ENCODE peak calls at places on chromosomes 3 and 15, in four cellular contexts. One of them, this sample, is unnamed.

GRCh38 chr3:174355505-174355904 is 503.6 kb upstream of the NAALADL2 start:
- DNase-seq in progenitor cell of endocrine pancreas: no peak
- DNase-seq in hypothalamus: no peak
- DNase-seq in ACHN: peak; percentile 33
- DNase-seq in this sample: no peak

GRCh38 chr3:42746455-42747450 is 26.3 kb downstream of the CCDC13 start:
- DNase-seq in ACHN: no peak
- DNase-seq in progenitor cell of endocrine pancreas: no peak
- DNase-seq in hypothalamus: no peak
- DNase-seq in this sample: no peak

GRCh38 chr3:29183346-29184087 is 97.4 kb upstream of the RBMS3 start:
- DNase-seq in ACHN: no peak
- DNase-seq in progenitor cell of endocrine pancreas: no peak
- DNase-seq in hypothalamus: no peak
- DNase-seq in this sample: no peak

GRCh38 chr3:53495518-53496501 is 1.4 kb downstream of the CACNA1D start:
- DNase-seq in hypothalamus: no peak
- DNase-seq in ACHN: no peak
- DNase-seq in progenitor cell of endocrine pancreas: peak; percentile 23
- DNase-seq in this sample: no peak

GRCh38 chr3:113268917-113269316 is 57.6 kb downstream of the BOC start:
- DNase-seq in progenitor cell of endocrine pancreas: no peak
- DNase-seq in ACHN: no peak
- DNase-seq in hypothalamus: no peak
- DNase-seq in this sample: no peak

GRCh38 chr3:48919215-48920138 is 835 bp downstream of the ARIH2 start:
- DNase-seq in progenitor cell of endocrine pancreas: peak; percentile 15
- DNase-seq in ACHN: peak; percentile 54
- DNase-seq in hypothalamus: no peak
- DNase-seq in this sample: peak; percentile 88

GRCh38 chr3:115853083-115853482 is 229.8 kb downstream of the GAP43 start:
- DNase-seq in ACHN: no peak
- DNase-seq in hypothalamus: no peak
- DNase-seq in progenitor cell of endocrine pancreas: no peak
- DNase-seq in this sample: no peak

GRCh38 chr15:39736646-39737550 is 45.7 kb downstream of the FSIP1 start:
- DNase-seq in ACHN: no peak
- DNase-seq in progenitor cell of endocrine pancreas: no peak
- DNase-seq in hypothalamus: no peak
- DNase-seq in this sample: no peak

GRCh38 chr3:171140246-171140645 is 113.7 kb upstream of the SLC2A2 start:
- DNase-seq in ACHN: no peak
- DNase-seq in hypothalamus: no peak
- DNase-seq in progenitor cell of endocrine pancreas: no peak
- DNase-seq in this sample: no peak

GRCh38 chr3:136957751-136958288 is at the start of gene IL20RB:
- DNase-seq in progenitor cell of endocrine pancreas: no peak
- DNase-seq in ACHN: peak; percentile 18
- DNase-seq in hypothalamus: no peak
- DNase-seq in this sample: no peak

GRCh38 chr3:181695661-181696491 is 15.8 kb upstream of the SOX2 start:
- DNase-seq in ACHN: no peak
- DNase-seq in hypothalamus: no peak
- DNase-seq in progenitor cell of endocrine pancreas: no peak
- DNase-seq in this sample: no peak

GRCh38 chr3:171788546-171789351 is 21.5 kb downstream of the PLD1 start:
- DNase-seq in ACHN: no peak
- DNase-seq in progenitor cell of endocrine pancreas: no peak
- DNase-seq in hypothalamus: no peak
- DNase-seq in this sample: no peak

GRCh38 chr3:113628788-113629187 is 67.7 kb downstream of the USF3 start:
- DNase-seq in progenitor cell of endocrine pancreas: no peak
- DNase-seq in hypothalamus: no peak
- DNase-seq in ACHN: no peak
- DNase-seq in this sample: no peak

GRCh38 chr3:10008588-10009344 is 17.5 kb upstream of the FANCD2 start:
- DNase-seq in hypothalamus: peak; percentile 10
- DNase-seq in ACHN: no peak
- DNase-seq in progenitor cell of endocrine pancreas: peak; percentile 70
- DNase-seq in this sample: peak; percentile 95

GRCh38 chr3:127747751-127748521 is 74.4 kb downstream of the MGLL start:
- DNase-seq in hypothalamus: no peak
- DNase-seq in ACHN: peak; percentile 86
- DNase-seq in progenitor cell of endocrine pancreas: no peak
- DNase-seq in this sample: peak; percentile 93

GRCh38 chr3:30435950-30436349 is 170.5 kb upstream of the TGFBR2 start:
- DNase-seq in hypothalamus: no peak
- DNase-seq in progenitor cell of endocrine pancreas: no peak
- DNase-seq in ACHN: no peak
- DNase-seq in this sample: no peak

GRCh38 chr3:113249111-113249510 is 37.8 kb downstream of the BOC start:
- DNase-seq in hypothalamus: no peak
- DNase-seq in ACHN: peak; percentile 10
- DNase-seq in progenitor cell of endocrine pancreas: no peak
- DNase-seq in this sample: peak; percentile 86

GRCh38 chr15:44136991-44137477 is 58.0 kb downstream of the FRMD5 start:
- DNase-seq in hypothalamus: no peak
- DNase-seq in progenitor cell of endocrine pancreas: no peak
- DNase-seq in ACHN: no peak
- DNase-seq in this sample: no peak

GRCh38 chr3:72123908-72124441 is 339.0 kb upstream of the PROK2 start:
- DNase-seq in ACHN: peak; percentile 49
- DNase-seq in progenitor cell of endocrine pancreas: no peak
- DNase-seq in hypothalamus: no peak
- DNase-seq in this sample: no peak

GRCh38 chr15:26628879-26629529 is 143.9 kb downstream of the GABRB3 start:
- DNase-seq in ACHN: no peak
- DNase-seq in hypothalamus: no peak
- DNase-seq in progenitor cell of endocrine pancreas: peak; percentile 46
- DNase-seq in this sample: peak; percentile 88

GRCh38 chr3:42175841-42176240 is 84.7 kb downstream of the TRAK1 start:
- DNase-seq in progenitor cell of endocrine pancreas: no peak
- DNase-seq in hypothalamus: no peak
- DNase-seq in ACHN: no peak
- DNase-seq in this sample: no peak

GRCh38 chr3:129315386-129315991 is 36.8 kb downstream of the HMCES start:
- DNase-seq in ACHN: peak; percentile 13
- DNase-seq in progenitor cell of endocrine pancreas: no peak
- DNase-seq in hypothalamus: no peak
- DNase-seq in this sample: peak; percentile 90

GRCh38 chr3:172166890-172167289 is 127.5 kb downstream of the FNDC3B start:
- DNase-seq in hypothalamus: no peak
- DNase-seq in progenitor cell of endocrine pancreas: no peak
- DNase-seq in ACHN: no peak
- DNase-seq in this sample: no peak

GRCh38 chr3:159762981-159763465 is 225.6 kb upstream of the IL12A start:
- DNase-seq in hypothalamus: no peak
- DNase-seq in progenitor cell of endocrine pancreas: peak; percentile 17
- DNase-seq in ACHN: peak; percentile 84
- DNase-seq in this sample: peak; percentile 94

GRCh38 chr3:127673191-127674098 is 693 bp downstream of the ABTB1 start:
- DNase-seq in hypothalamus: no peak
- DNase-seq in ACHN: peak; percentile 49
- DNase-seq in progenitor cell of endocrine pancreas: no peak
- DNase-seq in this sample: peak; percentile 88

GRCh38 chr3:10553586-10554235 is 48.3 kb upstream of the ATP2B2 start:
- DNase-seq in progenitor cell of endocrine pancreas: no peak
- DNase-seq in hypothalamus: no peak
- DNase-seq in ACHN: no peak
- DNase-seq in this sample: no peak

GRCh38 chr3:184524981-184525336 is 36.6 kb upstream of the EPHB3 start:
- DNase-seq in hypothalamus: no peak
- DNase-seq in progenitor cell of endocrine pancreas: no peak
- DNase-seq in ACHN: no peak
- DNase-seq in this sample: no peak

GRCh38 chr3:191020730-191021405 is 158.4 kb upstream of the GMNC start:
- DNase-seq in hypothalamus: no peak
- DNase-seq in progenitor cell of endocrine pancreas: no peak
- DNase-seq in ACHN: no peak
- DNase-seq in this sample: no peak

GRCh38 chr3:194985031-194985578 is 285.9 kb downstream of the XXYLT1 start:
- DNase-seq in ACHN: no peak
- DNase-seq in hypothalamus: peak; percentile 5
- DNase-seq in progenitor cell of endocrine pancreas: no peak
- DNase-seq in this sample: peak; percentile 93

GRCh38 chr15:68479870-68480269 is 47.9 kb upstream of the ITGA11 start:
- DNase-seq in hypothalamus: no peak
- DNase-seq in progenitor cell of endocrine pancreas: no peak
- DNase-seq in ACHN: no peak
- DNase-seq in this sample: no peak

GRCh38 chr3:50254577-50255250 is 14.2 kb upstream of the SEMA3B start:
- DNase-seq in ACHN: no peak
- DNase-seq in progenitor cell of endocrine pancreas: no peak
- DNase-seq in hypothalamus: no peak
- DNase-seq in this sample: peak; percentile 92

GRCh38 chr15:47963265-47963664 is 157.5 kb upstream of the SLC24A5 start:
- DNase-seq in progenitor cell of endocrine pancreas: no peak
- DNase-seq in ACHN: no peak
- DNase-seq in hypothalamus: no peak
- DNase-seq in this sample: no peak

GRCh38 chr15:81085213-81085612 is 48.9 kb upstream of the CFAP161 start:
- DNase-seq in progenitor cell of endocrine pancreas: no peak
- DNase-seq in hypothalamus: no peak
- DNase-seq in ACHN: no peak
- DNase-seq in this sample: no peak

GRCh38 chr3:49359623-49360022 is 1.5 kb upstream of the GPX1 start:
- DNase-seq in progenitor cell of endocrine pancreas: no peak
- DNase-seq in hypothalamus: no peak
- DNase-seq in ACHN: peak; percentile 65
- DNase-seq in this sample: no peak

GRCh38 chr3:64685800-64686445 is 1.9 kb downstream of the ADAMTS9 start:
- DNase-seq in hypothalamus: peak; percentile 26
- DNase-seq in progenitor cell of endocrine pancreas: peak; percentile 82
- DNase-seq in ACHN: peak; percentile 93
- DNase-seq in this sample: peak; percentile 95

GRCh38 chr3:111373861-111374260 is 168.1 kb upstream of the CD96 start:
- DNase-seq in hypothalamus: no peak
- DNase-seq in ACHN: peak; percentile 3
- DNase-seq in progenitor cell of endocrine pancreas: no peak
- DNase-seq in this sample: no peak